ENCODE peak calls at places on chromosomes 4 and X, in eight cellular contexts. T, S, J, A, L, E, C and F are unnamed samples.

GRCh38 chr4:67750691-67751090 is 3.5 kb downstream of the GNRHR start:
- DNase-seq in L (no peak), S (no peak), E (no peak), T (no peak), J (no peak), A (no peak), C (no peak), F (no peak)

GRCh38 chr4:76589872-76590846 is 155.1 kb downstream of the SHROOM3 start:
- DNase-seq in E (peak), T (no peak), J (peak), L (peak), S (no peak), A (peak), C (no peak), F (peak)

GRCh38 chrX:149006235-149006634 is 498.9 kb downstream of the IDS start:
- DNase-seq in C (no peak), J (no peak), T (no peak), S (no peak), L (no peak), E (no peak), A (no peak), F (no peak)

GRCh38 chr4:169103966-169104412 is 93.9 kb upstream of the CBR4 start:
- DNase-seq in J (no peak), L (peak), T (no peak), E (no peak), S (peak), C (no peak), A (no peak), F (no peak)

GRCh38 chr4:138507527-138507926 is 265.4 kb upstream of the SLC7A11 start:
- DNase-seq in L (no peak), T (no peak), E (no peak), A (peak), J (peak), S (no peak), C (no peak), F (no peak)

GRCh38 chr4:94882756-94883155 is 125.0 kb downstream of the BMPR1B start:
- DNase-seq in C (no peak), E (no peak), S (no peak), L (no peak), A (no peak), J (no peak), T (no peak), F (no peak)

GRCh38 chrX:20432048-20432447 is 165.3 kb upstream of the RPS6KA3 start:
- DNase-seq in T (no peak), S (no peak), J (no peak), L (no peak), C (no peak), E (no peak), A (peak), F (no peak)

GRCh38 chrX:102959471-102959870 is 22.4 kb downstream of the RAB40AL start:
- DNase-seq in T (no peak), J (peak), S (no peak), E (no peak), A (peak), C (no peak), L (no peak), F (no peak)

GRCh38 chrX:4550018-4550417 is 836.6 kb upstream of the PRKX start:
- DNase-seq in C (no peak), S (no peak), T (no peak), J (no peak), A (no peak), E (no peak), L (peak), F (no peak)

GRCh38 chr4:165476214-165477098 is 97.6 kb downstream of the CPE start:
- DNase-seq in S (no peak), L (no peak), T (no peak), J (peak), A (no peak), C (no peak), E (no peak), F (no peak)

GRCh38 chr4:52051213-52051614 is at the start of gene SPATA18:
- DNase-seq in L (no peak), C (no peak), E (no peak), T (peak), A (peak), S (no peak), J (no peak), F (peak)

GRCh38 chr4:132646186-132646585 is 502.9 kb upstream of the PCDH10 start:
- DNase-seq in C (no peak), E (no peak), A (no peak), S (no peak), L (no peak), T (no peak), J (no peak), F (no peak)

GRCh38 chr4:7155611-7156071 is 36.7 kb upstream of the SORCS2 start:
- DNase-seq in S (no peak), A (peak), C (no peak), E (no peak), L (peak), J (peak), T (no peak), F (no peak)

GRCh38 chr4:152316969-152317368 is 218.9 kb downstream of the FBXW7 start:
- DNase-seq in C (no peak), L (no peak), J (peak), E (no peak), S (no peak), T (no peak), A (peak), F (no peak)

GRCh38 chr4:159607824-159608223 is 504.9 kb downstream of the RAPGEF2 start:
- DNase-seq in L (no peak), A (no peak), J (no peak), E (no peak), S (no peak), T (no peak), C (no peak), F (no peak)

GRCh38 chr4:61995717-61996337 is 795.7 kb downstream of the ADGRL3 start:
- DNase-seq in S (no peak), C (no peak), E (no peak), A (no peak), L (no peak), T (no peak), J (no peak), F (no peak)

GRCh38 chr4:120557372-120557771 is 365.2 kb downstream of the PRDM5 start:
- DNase-seq in C (no peak), S (no peak), A (peak), L (no peak), J (peak), T (no peak), E (no peak), F (no peak)

GRCh38 chr4:166252487-166253402 is 379.7 kb downstream of the TLL1 start:
- DNase-seq in C (no peak), T (no peak), E (no peak), L (peak), S (peak), A (peak), J (peak), F (no peak)

GRCh38 chrX:136523770-136524169 is 8.2 kb upstream of the VGLL1 start:
- DNase-seq in L (no peak), E (no peak), J (no peak), T (no peak), C (no peak), S (no peak), A (no peak), F (no peak)

GRCh38 chrX:124211312-124211942 is 121.0 kb upstream of the TEX13D start:
- DNase-seq in A (peak), C (no peak), E (no peak), L (peak), T (no peak), J (peak), S (no peak), F (no peak)

GRCh38 chr4:7677799-7678301 is 243.1 kb upstream of the PSAPL1 start:
- DNase-seq in L (no peak), J (no peak), T (no peak), E (no peak), A (no peak), C (no peak), S (no peak), F (no peak)

GRCh38 chr4:83075271-83075670 is 39.3 kb downstream of the PLAC8 start:
- DNase-seq in L (no peak), E (peak), J (peak), A (peak), C (no peak), T (no peak), S (no peak), F (no peak)

GRCh38 chr4:156298230-156298629 is 344.6 kb upstream of the CTSO start:
- DNase-seq in T (no peak), S (no peak), J (peak), L (no peak), E (peak), C (no peak), A (peak), F (no peak)

GRCh38 chrX:72540318-72540717 is 32.3 kb downstream of the HDAC8 start:
- DNase-seq in A (peak), L (no peak), J (peak), C (no peak), T (no peak), E (no peak), S (no peak), F (no peak)

GRCh38 chr4:147326581-147326980 is 154.3 kb upstream of the EDNRA start:
- DNase-seq in E (no peak), L (no peak), C (no peak), J (peak), T (no peak), S (no peak), A (peak), F (no peak)

GRCh38 chrX:134186362-134187121 is 50.4 kb upstream of the CCDC160 start:
- DNase-seq in J (no peak), E (no peak), A (no peak), C (no peak), S (no peak), T (peak), L (no peak), F (no peak)

GRCh38 chr4:55358668-55359067 is 12.6 kb downstream of the SRD5A3 start:
- DNase-seq in J (peak), A (peak), L (no peak), C (no peak), E (peak), T (peak), S (no peak), F (no peak)

GRCh38 chr4:3041192-3042142 is 32.9 kb downstream of the HTT-AS start:
- DNase-seq in J (peak), A (peak), T (peak), S (peak), C (peak), L (peak), E (no peak), F (peak)

GRCh38 chr4:17055788-17056187 is 157.3 kb upstream of the LDB2 start:
- DNase-seq in L (peak), E (peak), J (peak), C (no peak), A (peak), S (no peak), T (no peak), F (no peak)

GRCh38 chrX:123083924-123084323 is 100.2 kb upstream of the GRIA3 start:
- DNase-seq in S (no peak), J (peak), A (peak), C (no peak), T (no peak), L (no peak), E (peak), F (no peak)

GRCh38 chrX:56726609-56727008 is 2.4 kb upstream of the NBDY start:
- DNase-seq in J (peak), C (no peak), A (peak), E (peak), S (peak), T (no peak), L (no peak), F (no peak)

GRCh38 chr4:7624361-7624760 is 189.6 kb upstream of the PSAPL1 start:
- DNase-seq in A (peak), L (no peak), E (no peak), C (no peak), T (no peak), S (no peak), J (no peak), F (no peak)

GRCh38 chr4:57501715-57502114 is 391.5 kb upstream of the IGFBP7 start:
- DNase-seq in E (no peak), C (no peak), A (peak), T (no peak), L (no peak), S (no peak), J (peak), F (no peak)

GRCh38 chrX:150199803-150200202 is 163.3 kb upstream of the MAMLD1 start:
- DNase-seq in T (no peak), J (no peak), A (no peak), S (no peak), E (no peak), C (no peak), L (no peak), F (no peak)

GRCh38 chr4:72448231-72448630 is 120.8 kb downstream of the ADAMTS3 start:
- DNase-seq in A (no peak), J (no peak), E (no peak), C (no peak), T (no peak), S (no peak), L (no peak), F (no peak)

GRCh38 chr4:23105759-23106370 is 413.1 kb downstream of the GBA3 start:
- DNase-seq in J (no peak), E (no peak), S (no peak), T (no peak), C (no peak), L (no peak), A (no peak), F (no peak)

GRCh38 chr4:16591867-16592266 is 306.6 kb downstream of the LDB2 start:
- DNase-seq in C (no peak), S (peak), T (no peak), L (no peak), J (no peak), A (no peak), E (no peak), F (no peak)

GRCh38 chr4:180449395-180449956 is 1793.7 kb upstream of the TENM3 start:
- DNase-seq in L (peak), C (no peak), S (peak), E (no peak), A (no peak), J (no peak), T (no peak), F (no peak)

GRCh38 chrX:55640854-55641253 is 17.7 kb downstream of the FOXR2 start:
- DNase-seq in S (no peak), C (no peak), E (no peak), J (no peak), A (no peak), L (no peak), T (no peak), F (no peak)
- TF ChIP-seq CTCF in S (no peak), C (no peak), E (no peak), J (no peak), A (no peak), L (no peak), T (no peak), F (no peak)

DNA sequence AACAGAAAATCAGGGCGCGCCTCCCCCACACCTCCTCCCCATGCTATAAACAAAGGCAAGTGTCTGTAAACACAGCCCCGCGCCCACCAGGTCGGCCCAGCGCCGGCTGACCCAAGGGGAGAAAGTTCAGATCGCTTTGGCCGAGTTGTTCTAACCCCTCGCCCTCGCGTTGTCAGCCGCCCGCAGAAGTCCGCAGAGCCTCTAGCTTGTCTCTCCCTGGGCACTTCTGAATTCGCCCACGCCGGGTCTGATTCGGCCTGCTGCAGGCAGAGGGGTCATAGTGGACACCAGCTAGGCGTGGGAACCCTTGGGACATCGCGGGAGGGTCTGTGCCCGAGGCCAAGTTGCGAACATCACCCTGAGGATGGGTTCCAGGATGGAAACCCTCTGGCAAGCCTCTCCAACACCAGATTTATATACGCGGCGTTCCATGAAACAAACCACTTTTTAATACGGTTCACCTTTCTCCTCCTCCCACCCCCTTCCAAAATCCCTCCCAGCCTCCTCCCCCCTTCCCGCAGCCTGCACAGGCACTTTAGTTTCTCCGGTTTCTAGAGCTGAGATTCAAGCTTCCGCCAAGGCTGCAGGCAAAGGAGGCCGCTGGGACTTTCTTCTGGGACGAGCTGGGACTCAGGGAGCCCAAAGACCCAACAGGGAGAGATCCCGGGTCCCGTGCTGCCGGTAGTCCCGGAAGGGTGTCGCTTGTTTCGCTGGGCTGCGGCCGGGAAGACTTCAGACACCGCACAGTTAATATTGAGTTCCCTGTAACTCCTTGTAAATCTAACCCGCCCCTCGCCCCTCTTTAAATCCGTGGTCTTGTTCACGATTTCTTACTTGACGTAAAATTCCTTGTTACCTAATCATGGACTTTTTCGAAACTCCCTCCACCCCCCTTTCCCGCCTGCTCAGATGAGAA is 4.7 kb downstream of the HAND2 start:
- DNase-seq in A (no peak), S (peak), E (no peak), L (peak), C (no peak), T (no peak), J (peak), F (no peak)
- H3K4me3 ChIP-seq in A (no peak), S (peak), E (no peak), L (peak), C (peak), T (no peak), J (peak), F (peak)

GRCh38 chr4:46491455-46491854 is 101.5 kb upstream of the GABRA2 start:
- DNase-seq in L (no peak), T (no peak), E (no peak), S (no peak), J (no peak), A (no peak), C (no peak), F (no peak)
- TF ChIP-seq CTCF in L (no peak), T (no peak), E (no peak), S (no peak), J (no peak), A (no peak), C (no peak), F (no peak)

DNA sequence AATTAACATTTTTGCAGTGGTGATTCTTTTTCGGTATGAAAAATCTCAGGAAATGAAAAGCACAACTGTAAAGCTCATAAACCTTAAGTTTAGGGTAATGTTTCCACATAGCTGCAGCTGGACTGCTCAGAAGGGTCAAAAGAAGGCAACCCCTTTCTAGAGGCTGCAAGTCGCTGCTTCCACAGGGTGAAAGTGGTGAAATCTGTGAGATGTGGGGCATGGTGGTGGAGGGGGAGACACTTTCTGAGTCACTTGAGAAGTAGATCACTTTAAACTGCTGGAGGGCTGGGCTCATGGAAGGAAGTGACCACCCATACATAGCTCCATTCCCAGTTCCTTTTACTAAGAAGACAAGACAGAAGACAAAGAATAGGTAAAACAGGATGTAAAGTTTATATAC is 8.7 kb downstream of the SFRP2 start:
- DNase-seq in C (no peak), A (no peak), L (no peak), S (no peak), T (no peak), J (no peak), E (no peak), F (no peak)
- H3K4me3 ChIP-seq in C (no peak), A (no peak), L (no peak), S (no peak), T (no peak), J (no peak), E (no peak), F (no peak)

GRCh38 chr4:163679189-163679588 is 184.7 kb downstream of the TMA16 start:
- DNase-seq in T (no peak), J (no peak), A (no peak), E (no peak), S (no peak), C (no peak), L (no peak), F (no peak)
- TF ChIP-seq CTCF in T (peak), J (no peak), A (no peak), E (peak), S (peak), C (no peak), L (peak), F (no peak)

DNA sequence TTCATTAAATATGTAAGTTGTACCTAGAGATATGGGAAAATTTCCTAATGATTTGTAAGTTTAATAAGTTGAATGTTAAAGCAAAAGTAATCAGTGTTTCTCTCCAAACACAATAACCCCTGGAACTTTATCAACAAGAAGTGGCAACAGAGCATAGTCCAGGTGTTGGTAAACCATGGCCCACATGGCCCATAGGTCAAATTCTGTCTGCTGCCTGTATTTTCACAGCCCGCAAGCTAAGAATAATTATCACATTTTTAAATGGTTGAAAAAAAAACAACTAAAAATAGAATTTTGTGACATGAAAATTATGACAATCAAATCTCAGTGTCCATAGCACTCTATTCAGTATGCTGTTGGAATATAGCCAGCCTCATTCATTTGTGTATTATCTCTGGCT is 395.9 kb downstream of the GASK1B start:
- DNase-seq in E (no peak), S (no peak), C (no peak), T (no peak), J (no peak), L (no peak), A (no peak), F (no peak)
- H3K4me3 ChIP-seq in E (no peak), S (no peak), C (no peak), T (no peak), J (no peak), L (no peak), A (no peak), F (no peak)

GRCh38 chr4:149549911-149550310 is 265.7 kb downstream of the IQCM start:
- DNase-seq in C (no peak), E (no peak), J (no peak), A (peak), L (peak), S (no peak), T (no peak), F (no peak)
- TF ChIP-seq CTCF in C (no peak), E (no peak), J (no peak), A (no peak), L (peak), S (no peak), T (no peak), F (no peak)